ENCODE peak calls at places on chromosomes 3 and 15, in seven cellular contexts. M is right atrium auricular region, B is bronchial epithelial cell, I is Peyer's patch, W is tibial nerve, S is hepatocyte, G is thoracic aorta. V is an unnamed sample. For H3K27me3, the result is how much of the 10 kb centered on the place peaks cover.

GRCh38 chr15:52652984-52653383 is 26.2 kb downstream of the ATOSA start:
- DNase-seq in M (no peak), W (no peak), I (no peak), G (no peak), S (peak), B (peak), V (no peak)

GRCh38 chr3:113263020-113263419 is 51.7 kb downstream of the BOC start:
- DNase-seq in S (no peak), M (no peak), I (no peak), B (peak), W (no peak), G (no peak), V (no peak)

GRCh38 chr3:141096164-141096563 is 45.0 kb downstream of the SPSB4 start:
- DNase-seq in M (no peak), G (no peak), S (no peak), I (no peak), B (no peak), W (no peak), V (no peak)

GRCh38 chr3:14587733-14588360 is 47.7 kb upstream of the GRIP2 start:
- DNase-seq in S (peak), W (no peak), I (no peak), G (no peak), M (no peak), B (peak), V (no peak)

GRCh38 chr15:40266828-40267304 is 16.0 kb downstream of the ANKRD63 start:
- DNase-seq in W (peak), G (peak), I (no peak), S (peak), M (peak), B (peak), V (no peak)

GRCh38 chr3:100260685-100261480 is at the start of gene TBC1D23:
- DNase-seq in G (peak), B (peak), S (peak), I (peak), M (peak), W (peak), V (peak)

GRCh38 chr15:90465930-90466567 is 63.7 kb upstream of the CRTC3 start:
- DNase-seq in B (no peak), S (no peak), I (no peak), G (no peak), W (no peak), M (no peak), V (no peak)

GRCh38 chr3:139319428-139320402 is 24.1 kb upstream of the MRPS22 start:
- DNase-seq in I (no peak), G (no peak), S (no peak), B (no peak), W (no peak), M (no peak), V (no peak)

GRCh38 chr15:39194431-39194830 is 386.4 kb upstream of the THBS1 start:
- DNase-seq in S (no peak), B (no peak), W (no peak), M (no peak), I (no peak), G (no peak), V (no peak)

GRCh38 chr15:63218114-63218808 is 28.9 kb downstream of the RAB8B start:
- DNase-seq in M (no peak), I (no peak), B (peak), G (no peak), W (no peak), S (peak), V (no peak)

GRCh38 chr15:44029940-44030568 is 165.0 kb downstream of the FRMD5 start:
- DNase-seq in W (no peak), B (peak), M (no peak), I (no peak), G (no peak), S (no peak), V (no peak)

GRCh38 chr15:33068531-33068990 is 126.0 kb downstream of the FMN1 start:
- DNase-seq in I (no peak), B (peak), W (no peak), G (no peak), M (no peak), S (no peak), V (no peak)

GRCh38 chr3:127738192-127738840 is 65.6 kb downstream of the ABTB1 start:
- DNase-seq in W (no peak), B (peak), M (no peak), S (peak), I (no peak), G (no peak), V (no peak)

GRCh38 chr3:58665410-58665809 is 1.2 kb downstream of the FAM3D start:
- DNase-seq in I (no peak), W (no peak), G (no peak), B (peak), M (no peak), S (no peak), V (no peak)

GRCh38 chr15:74866090-74866489 is 7.1 kb downstream of the SCAMP2 start:
- DNase-seq in W (no peak), S (peak), G (no peak), I (no peak), B (peak), M (no peak), V (no peak)

DNA sequence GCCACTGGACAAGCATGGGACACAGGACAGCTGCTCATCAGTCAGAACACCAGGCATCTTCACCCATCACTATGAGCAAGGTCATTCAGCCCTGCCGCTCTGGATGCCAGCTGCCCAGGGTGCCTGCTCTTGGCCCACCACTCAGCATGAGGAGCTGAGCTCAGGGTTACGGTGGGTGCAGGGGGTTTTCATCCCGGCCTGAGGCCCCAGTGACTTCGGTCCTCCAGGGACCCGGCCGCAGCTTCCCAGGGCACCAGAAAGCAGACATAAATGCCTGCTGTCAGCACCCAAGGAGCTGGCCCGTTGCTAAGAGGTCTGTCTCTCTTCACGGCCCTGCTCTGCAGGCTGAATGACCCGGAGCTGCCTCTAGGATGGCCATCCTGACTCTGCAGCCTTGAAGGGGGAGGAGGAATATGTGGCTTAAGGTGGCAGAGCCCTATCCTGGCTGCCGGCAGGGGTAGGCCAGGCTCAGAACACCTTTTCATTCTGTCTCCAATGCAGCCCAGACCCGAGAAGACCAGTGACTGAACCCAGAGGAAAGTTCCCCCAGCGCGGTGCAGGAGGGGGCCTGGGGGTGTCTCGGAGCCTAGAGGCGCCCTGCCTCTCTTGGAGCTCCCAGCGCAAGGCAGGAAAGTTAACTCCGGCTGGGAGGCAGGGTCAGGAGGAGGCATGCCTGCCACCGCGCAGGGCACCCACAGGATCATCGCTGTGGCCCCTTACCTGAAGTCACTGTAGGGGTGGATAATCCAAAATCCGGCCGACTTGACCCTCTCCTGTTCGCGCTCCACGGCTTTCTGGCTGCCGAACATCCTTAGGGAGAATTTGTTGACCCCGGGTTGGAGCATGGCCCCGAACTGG is 1.8 kb downstream of the HCN4 start:
- DNase-seq in I (no peak), G (no peak), M (no peak), S (no peak), B (no peak), W (no peak), V (no peak)
- H3K27me3 ChIP-seq in I (under half), G (under half), M (under half), S (half or more), B (under half), W (half or more), V (under half)

DNA sequence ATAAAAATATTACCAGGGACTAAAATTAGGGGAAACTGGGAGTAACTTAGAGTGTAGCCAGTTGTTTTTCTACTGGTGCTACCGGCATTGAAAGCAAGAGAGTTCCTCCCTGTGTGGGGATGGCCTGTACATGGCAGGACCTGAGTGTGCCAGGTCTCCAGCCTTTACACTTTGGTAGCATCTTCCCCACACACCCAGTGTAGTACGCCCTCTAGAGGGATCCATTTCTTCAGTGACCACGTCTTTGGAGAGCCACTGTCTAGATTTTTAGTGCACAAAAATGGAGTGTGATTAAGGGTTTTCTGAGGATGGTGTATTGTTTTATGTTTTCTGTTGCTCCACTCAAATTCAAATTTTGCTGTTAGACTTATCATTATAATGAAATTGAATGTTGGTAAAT is 507.0 kb upstream of the TPRG1 start:
- DNase-seq in B (peak), W (no peak), G (no peak), S (no peak), I (no peak), M (no peak), V (no peak)
- TF ChIP-seq CTCF in B (peak), W (peak), G (no peak), S (no peak), I (peak), M (no peak), V (no peak)

GRCh38 chr3:10792208-10792607 is 23.8 kb upstream of the SLC6A11 start:
- DNase-seq in I (no peak), W (no peak), G (no peak), S (no peak), M (peak), B (no peak), V (no peak)
- H3K27me3 ChIP-seq in I (under half), W (under half), G (under half), S (under half), M (under half), B (under half), V (under half)

GRCh38 chr3:170324962-170325361 is 32.6 kb upstream of the SKIL start:
- DNase-seq in B (no peak), S (no peak), M (no peak), G (no peak), W (no peak), I (no peak), V (no peak)
- TF ChIP-seq CTCF in B (no peak), S (no peak), M (no peak), G (no peak), W (no peak), I (no peak), V (no peak)

GRCh38 chr15:69146724-69147435 is 13.6 kb upstream of the GLCE start:
- DNase-seq in S (no peak), G (no peak), I (no peak), B (no peak), W (no peak), M (no peak), V (no peak)

GRCh38 chr15:69148465-69148864 is 12.0 kb upstream of the GLCE start:
- DNase-seq in W (no peak), B (no peak), M (no peak), S (no peak), I (no peak), G (no peak), V (no peak)

GRCh38 chr15:69150336-69150735 is 10.1 kb upstream of the GLCE start:
- DNase-seq in W (no peak), B (no peak), G (no peak), M (no peak), S (no peak), I (no peak), V (no peak)

GRCh38 chr15:69149803-69150202 is 10.6 kb upstream of the GLCE start:
- DNase-seq in M (no peak), G (no peak), S (peak), B (no peak), W (no peak), I (no peak), V (no peak)

GRCh38 chr15:69149163-69149562 is 11.3 kb upstream of the GLCE start:
- DNase-seq in S (no peak), I (no peak), M (no peak), B (no peak), W (no peak), G (no peak), V (no peak)
- H3K27me3 ChIP-seq in S (under half), I (under half), M (under half), B (under half), W (under half), G (under half), V (under half)

GRCh38 chr15:28896944-28897343 is 11.2 kb downstream of the APBA2 start:
- DNase-seq in S (no peak), W (no peak), G (no peak), M (no peak), B (peak), I (no peak), V (no peak)
- TF ChIP-seq CTCF in S (no peak), W (no peak), G (no peak), M (no peak), B (no peak), I (no peak), V (no peak)

DNA sequence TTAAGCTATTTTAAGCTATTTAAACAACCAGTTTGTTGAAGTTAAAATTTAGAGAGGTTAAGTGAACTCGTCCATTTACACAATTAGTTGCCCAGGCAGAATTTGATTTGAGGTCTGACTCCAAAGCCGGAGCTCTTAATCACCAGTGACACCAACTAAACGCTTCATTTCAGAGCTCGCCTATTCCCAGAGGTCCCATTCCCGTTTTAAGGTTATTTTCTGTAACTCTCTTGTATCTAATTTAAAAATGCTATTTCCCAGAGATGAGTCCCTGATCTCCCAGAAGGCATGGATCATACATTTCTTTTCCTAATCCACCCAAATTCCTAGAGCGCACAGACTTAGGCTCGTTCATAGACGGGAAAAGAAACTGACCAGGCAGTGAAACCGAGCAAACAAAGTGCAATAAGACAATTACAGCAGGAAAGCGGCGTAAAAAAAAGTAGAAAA is 900 bp upstream of the MCTP2 start:
- DNase-seq in I (no peak), B (peak), G (no peak), S (no peak), M (no peak), W (no peak), V (no peak)
- H3K27me3 ChIP-seq in I (under half), B (under half), G (under half), S (under half), M (under half), W (under half), V (under half)

DNA sequence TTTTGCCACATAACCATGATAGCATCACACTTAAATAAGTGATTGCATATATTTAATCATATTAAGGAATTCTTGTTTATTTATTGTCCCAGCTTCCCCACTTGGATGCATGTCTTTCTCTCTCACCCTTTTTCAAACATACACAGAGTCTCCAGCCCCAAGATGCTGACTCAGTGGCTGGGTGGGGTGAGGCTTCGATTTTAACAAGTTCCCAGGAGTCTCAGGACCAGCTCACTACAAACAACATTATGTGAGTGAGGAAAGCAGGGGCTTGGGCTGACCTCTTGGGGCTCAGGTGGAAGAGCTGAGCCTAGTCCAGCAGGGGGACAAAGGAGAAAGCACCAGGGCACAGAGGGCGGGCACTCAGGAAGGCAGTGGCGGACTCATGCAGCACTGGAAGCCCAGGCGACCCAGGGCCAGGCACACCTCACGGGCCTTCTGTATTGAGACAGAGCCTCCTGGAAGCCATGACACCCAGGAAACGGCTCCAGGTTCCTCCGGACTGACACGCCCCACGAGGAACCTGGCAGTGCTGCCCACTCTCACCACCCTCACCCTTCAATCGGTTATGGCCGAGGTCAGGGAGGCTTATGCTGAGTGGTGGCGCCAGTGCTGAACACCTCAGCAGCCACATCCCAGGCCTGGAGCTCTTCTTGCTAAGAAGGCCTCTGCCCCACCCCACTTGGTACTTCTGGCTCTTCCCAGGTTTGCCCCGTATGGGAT is 97.4 kb downstream of the LRIG1 start:
- DNase-seq in M (no peak), G (no peak), W (no peak), S (no peak), I (no peak), B (no peak), V (no peak)
- TF ChIP-seq CTCF in M (no peak), G (no peak), W (no peak), S (no peak), I (no peak), B (no peak), V (no peak)

GRCh38 chr3:195755391-195755790 is 34.6 kb downstream of the MUC20 start:
- DNase-seq in W (no peak), B (no peak), M (no peak), I (no peak), S (no peak), G (no peak), V (no peak)
- H3K27me3 ChIP-seq in W (under half), B (under half), M (under half), I (under half), S (under half), G (under half), V (under half)